ENCODE peak calls at places on chromosomes 4 and X, in nine cellular contexts. L, F, M, O, Q, C, Z, V and T are unnamed samples.
A peak's percentile ranks its signal among the peaks of the same experiment; 100 is the strongest.

GRCh38 chrX:152072236-152072635 is 66.1 kb downstream of the MAGEA10 start:
- DNase-seq in F (no peak), C (no peak), Q (no peak), M (no peak), L (no peak), O (no peak), Z (no peak), V (no peak), T (peak; percentile 71)

GRCh38 chrX:72142094-72142843 is 10.6 kb upstream of the RTL5 start:
- DNase-seq in Q (no peak), Z (no peak), M (peak; percentile 97), C (peak; percentile 79), L (no peak), V (no peak), F (no peak), O (no peak), T (no peak)

GRCh38 chrX:38335382-38335781 is 8.1 kb upstream of the RPGR start:
- DNase-seq in Z (no peak), M (peak; percentile 16), C (no peak), L (no peak), O (no peak), V (no peak), Q (no peak), F (no peak), T (no peak)

GRCh38 chrX:11329016-11329415 is 35.8 kb downstream of the AMELX start:
- DNase-seq in Q (no peak), F (no peak), C (no peak), M (no peak), Z (no peak), V (no peak), L (no peak), O (no peak), T (no peak)

GRCh38 chr4:156188596-156188995 is 234.9 kb upstream of the CTSO start:
- DNase-seq in M (no peak), Z (no peak), L (no peak), Q (no peak), C (no peak), O (no peak), V (no peak), F (no peak), T (peak; percentile 54)

GRCh38 chr4:107736924-107737448 is 17.0 kb upstream of the PAPSS1 start:
- DNase-seq in O (peak; percentile 35), Z (no peak), L (peak; percentile 16), V (peak; percentile 68), C (peak; percentile 5), F (peak; percentile 16), M (no peak), Q (peak; percentile 63), T (peak; percentile 62)

GRCh38 chrX:117743469-117744251 is 372.9 kb downstream of the KLHL13 start:
- DNase-seq in L (no peak), C (peak; percentile 2), V (peak; percentile 13), F (no peak), O (no peak), Z (no peak), M (no peak), Q (peak; percentile 1), T (no peak)

GRCh38 chr4:122857160-122857559 is 30.5 kb downstream of the FGF2 start:
- DNase-seq in V (no peak), Z (no peak), O (no peak), Q (no peak), L (no peak), M (no peak), C (no peak), F (no peak), T (no peak)

GRCh38 chr4:102429553-102429952 is 71.6 kb upstream of the NFKB1 start:
- DNase-seq in V (no peak), F (no peak), M (no peak), Z (no peak), L (no peak), C (no peak), O (no peak), Q (no peak), T (peak; percentile 72)

GRCh38 chr4:6198768-6199343 is 1.5 kb downstream of the JAKMIP1 start:
- DNase-seq in M (peak; percentile 14), O (peak; percentile 30), C (peak; percentile 41), F (no peak), Q (no peak), Z (peak; percentile 42), L (no peak), V (no peak), T (no peak)

GRCh38 chrX:123013141-123013540 is 170.9 kb upstream of the GRIA3 start:
- DNase-seq in F (no peak), L (no peak), Z (no peak), O (no peak), C (no peak), M (no peak), Q (no peak), V (no peak), T (peak; percentile 59)

GRCh38 chr4:149997881-149998421 is 80.3 kb upstream of the DCLK2 start:
- DNase-seq in Q (no peak), O (peak; percentile 9), M (no peak), C (no peak), V (no peak), Z (peak; percentile 17), F (no peak), L (no peak), T (no peak)

GRCh38 chrX:79117078-79117477 is 27.4 kb upstream of the GPR174 start:
- DNase-seq in L (no peak), Q (no peak), V (no peak), Z (no peak), F (no peak), C (no peak), O (no peak), M (no peak), T (no peak)

GRCh38 chr4:165966833-165967232 is 93.8 kb downstream of the TLL1 start:
- DNase-seq in O (no peak), Z (no peak), V (no peak), M (no peak), C (no peak), Q (no peak), F (no peak), L (no peak), T (no peak)

GRCh38 chr4:143403551-143403816 is 66.8 kb downstream of the GAB1 start:
- DNase-seq in C (no peak), F (no peak), O (no peak), V (no peak), Q (peak; percentile 80), M (no peak), Z (no peak), L (no peak), T (no peak)

GRCh38 chr4:127732623-127733199 is 2.5 kb downstream of the SLC25A31 start:
- DNase-seq in V (peak; percentile 46), L (no peak), Z (no peak), O (no peak), Q (peak; percentile 35), F (no peak), C (no peak), M (peak; percentile 6), T (peak; percentile 51)

GRCh38 chr4:54659213-54660144 is 1.7 kb downstream of the KIT start:
- DNase-seq in M (no peak), F (no peak), V (peak; percentile 41), O (no peak), Q (no peak), L (no peak), C (peak; percentile 16), Z (no peak), T (peak; percentile 6)

GRCh38 chr4:156581693-156582092 is 389.9 kb downstream of the PDGFC start:
- DNase-seq in Q (no peak), Z (no peak), F (no peak), V (no peak), O (no peak), M (no peak), L (no peak), C (peak; percentile 43), T (no peak)

GRCh38 chr4:40409835-40410234 is 74.7 kb downstream of the CHRNA9 start:
- DNase-seq in O (no peak), M (no peak), L (no peak), Z (no peak), Q (no peak), V (no peak), C (no peak), F (no peak), T (peak; percentile 26)

GRCh38 chrX:44871114-44871645 is 1.8 kb upstream of the KDM6A start:
- DNase-seq in Q (no peak), V (no peak), O (no peak), M (no peak), Z (no peak), L (no peak), F (no peak), C (no peak), T (peak; percentile 15)

GRCh38 chr4:157961591-157961990 is 211.2 kb downstream of the GASK1B start:
- DNase-seq in M (no peak), Z (no peak), C (no peak), L (no peak), Q (no peak), F (no peak), O (no peak), V (no peak), T (no peak)

GRCh38 chrX:7254144-7254543 is 106.2 kb upstream of the PUDP start:
- DNase-seq in M (no peak), Q (no peak), C (no peak), Z (no peak), V (no peak), F (no peak), L (no peak), O (no peak), T (no peak)

GRCh38 chrX:83501540-83501939 is 6.5 kb upstream of the POU3F4 start:
- DNase-seq in C (no peak), M (no peak), Z (no peak), O (no peak), Q (no peak), F (no peak), V (no peak), L (no peak), T (no peak)

GRCh38 chrX:50431623-50432022 is 39.0 kb downstream of the DGKK start:
- DNase-seq in Q (no peak), Z (no peak), O (no peak), M (no peak), V (peak; percentile 1), C (no peak), L (no peak), F (no peak), T (no peak)

GRCh38 chr4:1381181-1381621 is 25.0 kb downstream of the NKX1-1 start:
- DNase-seq in O (no peak), Q (no peak), C (no peak), Z (no peak), F (no peak), M (no peak), L (no peak), V (no peak), T (no peak)

GRCh38 chr4:2432991-2433530 is 14.3 kb downstream of the CFAP99 start:
- DNase-seq in C (no peak), O (no peak), L (no peak), Q (no peak), Z (peak; percentile 66), V (no peak), M (no peak), F (no peak), T (peak; percentile 11)

GRCh38 chrX:71910526-71911022 is at the start of gene NHSL2:
- DNase-seq in F (peak; percentile 31), Z (no peak), V (no peak), M (peak; percentile 10), C (no peak), L (no peak), O (peak; percentile 26), Q (no peak), T (peak; percentile 2)

GRCh38 chr4:53205970-53206369 is 159.9 kb downstream of the SCFD2 start:
- DNase-seq in V (no peak), Q (no peak), L (no peak), M (no peak), C (no peak), O (no peak), Z (no peak), F (no peak), T (peak; percentile 26)

GRCh38 chrX:134568617-134569016 is 89.7 kb downstream of the PLAC1 start:
- DNase-seq in Q (no peak), F (no peak), C (no peak), Z (no peak), L (no peak), M (no peak), V (no peak), O (no peak), T (no peak)

GRCh38 chr4:8607603-8608481 is 15.3 kb downstream of the CPZ start:
- DNase-seq in L (peak; percentile 25), Q (peak; percentile 34), M (no peak), V (peak; percentile 56), Z (no peak), C (no peak), F (no peak), O (peak; percentile 65), T (no peak)

GRCh38 chr4:186500721-186501304 is 54.6 kb downstream of the MTNR1A start:
- DNase-seq in Z (no peak), Q (no peak), C (no peak), O (no peak), V (no peak), M (no peak), L (no peak), F (no peak), T (no peak)